ENCODE peak calls at places on chromosomes 13 and 19, in five cellular contexts. One of them, this sample, is unnamed.

GRCh38 chr19:4620675-4621074 is 18.6 kb upstream of the TNFAIP8L1 start:
- DNase-seq in CD8-positive, alpha-beta T cell: no peak
- DNase-seq in left lung: no peak
- DNase-seq in lower leg skin: no peak
- DNase-seq in suprapubic skin: no peak
- DNase-seq in this sample: no peak

GRCh38 chr13:21055511-21056045 is 5.8 kb downstream of the LATS2 start:
- DNase-seq in left lung: no peak
- DNase-seq in lower leg skin: no peak
- DNase-seq in suprapubic skin: no peak
- DNase-seq in CD8-positive, alpha-beta T cell: no peak
- DNase-seq in this sample: no peak

GRCh38 chr19:37778613-37779138 is 710 bp downstream of the ZNF573 start:
- DNase-seq in CD8-positive, alpha-beta T cell: no peak
- DNase-seq in suprapubic skin: no peak
- DNase-seq in lower leg skin: no peak
- DNase-seq in left lung: no peak
- DNase-seq in this sample: peak; percentile 36

GRCh38 chr13:113774177-113775107 is 15.4 kb downstream of the TMEM255B start:
- DNase-seq in left lung: no peak
- DNase-seq in CD8-positive, alpha-beta T cell: no peak
- DNase-seq in lower leg skin: no peak
- DNase-seq in suprapubic skin: no peak
- DNase-seq in this sample: peak; percentile 77

GRCh38 chr13:106152047-106152446 is 383.4 kb downstream of the EFNB2 start:
- DNase-seq in left lung: no peak
- DNase-seq in CD8-positive, alpha-beta T cell: no peak
- DNase-seq in suprapubic skin: no peak
- DNase-seq in lower leg skin: no peak
- DNase-seq in this sample: peak; percentile 35

GRCh38 chr19:55188620-55189019 is 8.5 kb upstream of the SYT5 start:
- DNase-seq in CD8-positive, alpha-beta T cell: no peak
- DNase-seq in suprapubic skin: no peak
- DNase-seq in left lung: no peak
- DNase-seq in lower leg skin: no peak
- DNase-seq in this sample: peak; percentile 85

GRCh38 chr19:58382997-58383603 is 2.3 kb upstream of the ZNF837 start:
- DNase-seq in CD8-positive, alpha-beta T cell: no peak
- DNase-seq in suprapubic skin: no peak
- DNase-seq in lower leg skin: no peak
- DNase-seq in left lung: no peak
- DNase-seq in this sample: no peak

GRCh38 chr13:23455401-23456185 is 22.1 kb upstream of the SACS start:
- DNase-seq in left lung: no peak
- DNase-seq in suprapubic skin: no peak
- DNase-seq in CD8-positive, alpha-beta T cell: no peak
- DNase-seq in lower leg skin: no peak
- DNase-seq in this sample: peak; percentile 68

GRCh38 chr19:35249848-35250711 is 1.3 kb downstream of the LSR start:
- DNase-seq in suprapubic skin: no peak
- DNase-seq in left lung: peak; percentile 30
- DNase-seq in lower leg skin: peak; percentile 12
- DNase-seq in CD8-positive, alpha-beta T cell: no peak
- DNase-seq in this sample: no peak

GRCh38 chr19:35204799-35205732 is 23.5 kb downstream of the FAM187B start:
- DNase-seq in suprapubic skin: no peak
- DNase-seq in left lung: peak; percentile 50
- DNase-seq in lower leg skin: no peak
- DNase-seq in CD8-positive, alpha-beta T cell: no peak
- DNase-seq in this sample: no peak

GRCh38 chr13:26658972-26659371 is 101.5 kb downstream of the WASF3 start:
- DNase-seq in lower leg skin: no peak
- DNase-seq in left lung: no peak
- DNase-seq in CD8-positive, alpha-beta T cell: no peak
- DNase-seq in suprapubic skin: no peak
- DNase-seq in this sample: no peak

GRCh38 chr13:43085545-43085944 is 62.2 kb downstream of the DNAJC15 start:
- DNase-seq in lower leg skin: no peak
- DNase-seq in suprapubic skin: no peak
- DNase-seq in CD8-positive, alpha-beta T cell: no peak
- DNase-seq in left lung: no peak
- DNase-seq in this sample: peak; percentile 46

GRCh38 chr19:19500975-19501644 is 14.2 kb downstream of the TSSK6 start:
- DNase-seq in left lung: no peak
- DNase-seq in suprapubic skin: peak; percentile 53
- DNase-seq in lower leg skin: no peak
- DNase-seq in CD8-positive, alpha-beta T cell: no peak
- DNase-seq in this sample: no peak

GRCh38 chr19:33403221-33403972 is 29.9 kb downstream of the CEBPG start:
- DNase-seq in CD8-positive, alpha-beta T cell: no peak
- DNase-seq in suprapubic skin: peak; percentile 56
- DNase-seq in lower leg skin: no peak
- DNase-seq in left lung: peak; percentile 62
- DNase-seq in this sample: no peak

GRCh38 chr13:42484396-42484795 is 89.6 kb upstream of the TNFSF11 start:
- DNase-seq in suprapubic skin: no peak
- DNase-seq in CD8-positive, alpha-beta T cell: no peak
- DNase-seq in left lung: no peak
- DNase-seq in lower leg skin: no peak
- DNase-seq in this sample: peak; percentile 88

GRCh38 chr19:33252971-33253370 is 27.3 kb upstream of the SLC7A10 start:
- DNase-seq in CD8-positive, alpha-beta T cell: no peak
- DNase-seq in lower leg skin: no peak
- DNase-seq in left lung: peak; percentile 70
- DNase-seq in suprapubic skin: no peak
- DNase-seq in this sample: no peak

GRCh38 chr13:40781717-40782116 is 7.7 kb upstream of the SLC25A15 start:
- DNase-seq in left lung: no peak
- DNase-seq in suprapubic skin: no peak
- DNase-seq in lower leg skin: no peak
- DNase-seq in CD8-positive, alpha-beta T cell: no peak
- DNase-seq in this sample: no peak

GRCh38 chr13:36207672-36208071 is 6.7 kb downstream of the SOHLH2 start:
- DNase-seq in suprapubic skin: no peak
- DNase-seq in left lung: no peak
- DNase-seq in lower leg skin: no peak
- DNase-seq in CD8-positive, alpha-beta T cell: no peak
- DNase-seq in this sample: peak; percentile 34

GRCh38 chr19:1074512-1075283 is 7.7 kb downstream of the ARHGAP45 start:
- DNase-seq in left lung: peak; percentile 93
- DNase-seq in lower leg skin: peak; percentile 68
- DNase-seq in CD8-positive, alpha-beta T cell: peak; percentile 100
- DNase-seq in suprapubic skin: peak; percentile 91
- DNase-seq in this sample: peak; percentile 87

DNA sequence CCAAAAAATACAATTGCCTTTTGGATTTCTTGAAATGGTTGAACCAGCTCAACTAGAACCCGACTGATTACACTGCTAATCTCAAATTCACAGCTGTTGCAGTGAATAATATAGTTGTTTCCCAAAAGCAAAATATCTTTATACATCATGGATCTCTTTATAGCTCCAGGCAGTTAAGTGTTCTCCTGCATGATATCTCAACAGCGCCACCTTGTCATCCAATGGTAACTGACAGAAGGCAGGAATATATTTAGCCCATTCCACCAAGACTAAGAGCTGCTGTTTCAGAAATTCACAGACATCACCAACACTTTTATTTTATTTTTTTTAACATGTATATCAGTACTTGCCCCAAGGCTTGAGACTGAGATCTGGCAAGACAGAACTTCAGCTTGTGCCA is 1141.0 kb upstream of the PRR20A start:
- DNase-seq in suprapubic skin: no peak
- DNase-seq in left lung: no peak
- DNase-seq in CD8-positive, alpha-beta T cell: no peak
- DNase-seq in lower leg skin: no peak
- DNase-seq in this sample: peak; percentile 17
- TF ChIP-seq CTCF in suprapubic skin: no peak
- TF ChIP-seq CTCF in left lung: no peak
- TF ChIP-seq CTCF in CD8-positive, alpha-beta T cell: no peak
- TF ChIP-seq CTCF in lower leg skin: no peak
- TF ChIP-seq CTCF in this sample: no peak

GRCh38 chr19:42693760-42694350 is 46.4 kb downstream of the PSG3 start:
- DNase-seq in CD8-positive, alpha-beta T cell: no peak
- DNase-seq in suprapubic skin: no peak
- DNase-seq in left lung: no peak
- DNase-seq in lower leg skin: no peak
- DNase-seq in this sample: peak; percentile 73
- TF ChIP-seq CTCF in CD8-positive, alpha-beta T cell: no peak
- TF ChIP-seq CTCF in suprapubic skin: peak; percentile 16
- TF ChIP-seq CTCF in left lung: no peak
- TF ChIP-seq CTCF in lower leg skin: no peak
- TF ChIP-seq CTCF in this sample: peak; percentile 82

DNA sequence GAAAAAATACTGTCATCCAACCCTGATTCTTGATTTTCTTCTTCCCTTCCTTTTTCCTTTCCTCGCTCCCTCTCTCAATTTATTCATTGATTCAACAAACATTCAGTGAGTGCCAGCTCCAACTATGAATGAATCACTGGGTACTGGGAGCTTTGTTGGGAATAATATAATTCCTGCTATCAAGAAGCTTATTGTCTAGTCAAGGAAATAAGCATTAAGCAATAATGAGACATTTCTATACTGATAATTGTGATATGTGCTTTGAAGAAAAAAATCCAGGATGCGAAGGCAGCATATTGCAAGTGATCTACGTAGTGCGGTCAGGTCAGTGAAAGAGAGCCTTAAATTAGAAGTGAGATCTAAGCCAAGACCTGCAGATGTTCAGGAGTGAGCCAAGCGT is 253.6 kb downstream of the LHFPL6 start:
- DNase-seq in CD8-positive, alpha-beta T cell: no peak
- DNase-seq in lower leg skin: no peak
- DNase-seq in suprapubic skin: no peak
- DNase-seq in left lung: no peak
- DNase-seq in this sample: no peak
- TF ChIP-seq CTCF in CD8-positive, alpha-beta T cell: no peak
- TF ChIP-seq CTCF in lower leg skin: no peak
- TF ChIP-seq CTCF in suprapubic skin: no peak
- TF ChIP-seq CTCF in left lung: no peak
- TF ChIP-seq CTCF in this sample: no peak

DNA sequence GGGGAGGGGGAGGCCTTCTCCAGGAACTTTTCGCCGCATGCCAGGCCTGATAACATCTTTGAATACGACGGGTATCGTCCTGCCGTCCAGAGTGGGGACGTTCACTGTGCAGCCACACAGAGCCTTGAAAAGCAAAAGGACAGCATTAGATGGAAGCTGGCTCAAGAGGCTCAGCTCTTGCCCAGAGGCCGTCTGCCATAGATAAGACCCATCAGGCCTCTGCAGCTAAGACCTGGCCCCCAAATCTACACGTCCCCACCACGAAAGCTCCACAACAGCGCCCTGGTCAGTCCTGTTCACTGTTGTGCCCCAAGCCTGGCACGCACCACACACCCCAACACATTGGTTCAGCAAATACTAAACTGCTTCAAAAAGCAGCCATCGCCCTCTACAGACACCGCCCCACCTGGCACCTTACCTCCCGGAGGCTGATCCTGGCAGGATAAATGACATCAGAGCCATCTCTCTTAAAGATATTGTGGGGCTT is 2.1 kb downstream of the DNAJB1 start:
- DNase-seq in left lung: no peak
- DNase-seq in CD8-positive, alpha-beta T cell: no peak
- DNase-seq in suprapubic skin: no peak
- DNase-seq in lower leg skin: no peak
- DNase-seq in this sample: no peak
- TF ChIP-seq CTCF in left lung: no peak
- TF ChIP-seq CTCF in CD8-positive, alpha-beta T cell: no peak
- TF ChIP-seq CTCF in suprapubic skin: no peak
- TF ChIP-seq CTCF in lower leg skin: no peak
- TF ChIP-seq CTCF in this sample: peak; percentile 21

GRCh38 chr13:77698211-77699058 is 948 bp downstream of the SLAIN1 start:
- DNase-seq in left lung: peak; percentile 36
- DNase-seq in suprapubic skin: no peak
- DNase-seq in lower leg skin: no peak
- DNase-seq in CD8-positive, alpha-beta T cell: peak; percentile 49
- DNase-seq in this sample: no peak
- TF ChIP-seq CTCF in left lung: no peak
- TF ChIP-seq CTCF in suprapubic skin: no peak
- TF ChIP-seq CTCF in lower leg skin: no peak
- TF ChIP-seq CTCF in CD8-positive, alpha-beta T cell: no peak
- TF ChIP-seq CTCF in this sample: no peak

DNA sequence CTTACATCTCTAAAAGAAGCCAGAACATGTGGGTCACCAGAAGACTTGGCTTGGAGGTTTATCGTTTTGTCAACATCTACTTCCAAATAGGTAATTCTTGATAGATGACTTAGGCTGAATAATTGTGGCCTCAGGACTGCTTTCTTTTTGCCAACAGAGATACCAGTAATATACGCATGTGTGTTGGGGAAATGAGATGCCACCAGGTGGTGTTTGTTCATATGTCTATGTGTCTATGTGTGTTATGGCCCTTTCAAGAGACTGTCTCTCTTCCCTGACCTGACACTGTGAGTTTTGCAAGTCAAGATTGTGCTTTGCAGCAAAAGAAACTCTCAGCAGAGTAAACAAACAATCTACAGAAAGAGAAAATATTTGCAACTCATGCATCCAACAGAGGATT is 31.6 kb upstream of the METTL21C start:
- DNase-seq in suprapubic skin: no peak
- DNase-seq in lower leg skin: no peak
- DNase-seq in left lung: no peak
- DNase-seq in CD8-positive, alpha-beta T cell: no peak
- DNase-seq in this sample: peak; percentile 44
- TF ChIP-seq CTCF in suprapubic skin: no peak
- TF ChIP-seq CTCF in lower leg skin: no peak
- TF ChIP-seq CTCF in left lung: no peak
- TF ChIP-seq CTCF in CD8-positive, alpha-beta T cell: no peak
- TF ChIP-seq CTCF in this sample: no peak

GRCh38 chr13:19601749-19602725 is 31.4 kb upstream of the MPHOSPH8 start:
- DNase-seq in CD8-positive, alpha-beta T cell: peak; percentile 37
- DNase-seq in suprapubic skin: no peak
- DNase-seq in lower leg skin: no peak
- DNase-seq in left lung: peak; percentile 33
- DNase-seq in this sample: peak; percentile 46
- TF ChIP-seq CTCF in CD8-positive, alpha-beta T cell: no peak
- TF ChIP-seq CTCF in suprapubic skin: peak; percentile 11
- TF ChIP-seq CTCF in lower leg skin: no peak
- TF ChIP-seq CTCF in left lung: no peak
- TF ChIP-seq CTCF in this sample: no peak